ENCODE peak calls at places on chromosomes 11 and 22, in six cellular contexts. O is Panc1, H is GM23338, E is H1, I is SK-N-SH, J is prostate gland. F is an unnamed sample.

GRCh38 chr11:118605116-118605867 is 2.1 kb upstream of the PHLDB1 start:
- DNase-seq in O (no peak), H (peak; percentile 67), E (no peak), I (peak; percentile 78), J (no peak), F (no peak)

GRCh38 chr11:79028214-79028613 is 412.6 kb downstream of the TENM4 start:
- DNase-seq in O (no peak), H (no peak), E (no peak), I (no peak), J (no peak), F (no peak)

GRCh38 chr11:37770145-37770544 is 1172.1 kb upstream of the RAG2 start:
- DNase-seq in O (no peak), H (no peak), E (no peak), I (no peak), J (no peak), F (no peak)

GRCh38 chr11:90556612-90557011 is 333.8 kb upstream of the CHORDC1 start:
- DNase-seq in O (no peak), H (no peak), E (no peak), I (no peak), J (no peak), F (no peak)

GRCh38 chr22:21992593-21993237 is 10.1 kb upstream of the TOP3B start:
- DNase-seq in O (no peak), H (no peak), E (no peak), I (no peak), J (no peak), F (no peak)

GRCh38 chr22:39908737-39909136 is 7.9 kb downstream of the GRAP2 start:
- DNase-seq in O (no peak), H (no peak), E (no peak), I (no peak), J (no peak), F (no peak)

GRCh38 chr22:30869996-30870395 is 98.6 kb downstream of the MORC2 start:
- DNase-seq in O (no peak), H (no peak), E (no peak), I (peak; percentile 19), J (no peak), F (no peak)

GRCh38 chr11:130068986-130069683 is 559 bp upstream of the APLP2 start:
- DNase-seq in O (peak; percentile 43), H (peak; percentile 67), E (no peak), I (no peak), J (peak; percentile 71), F (peak; percentile 76)

GRCh38 chr11:16815047-16815767 is 76.8 kb downstream of the C11orf58 start:
- DNase-seq in O (no peak), H (no peak), E (no peak), I (no peak), J (peak; percentile 68), F (no peak)

GRCh38 chr11:114738954-114739353 is 60.6 kb downstream of the NXPE2 start:
- DNase-seq in O (peak; percentile 27), H (peak; percentile 75), E (peak; percentile 13), I (peak; percentile 44), J (peak; percentile 31), F (no peak)

GRCh38 chr22:39685336-39686177 is 115.0 kb downstream of the CACNA1I start:
- DNase-seq in O (no peak), H (peak; percentile 42), E (no peak), I (no peak), J (no peak), F (no peak)

GRCh38 chr11:125166347-125166841 is 1.8 kb downstream of the PKNOX2 start:
- DNase-seq in O (no peak), H (peak; percentile 60), E (no peak), I (peak; percentile 52), J (no peak), F (no peak)

GRCh38 chr11:132106336-132106982 is 736.0 kb downstream of the NTM start:
- DNase-seq in O (no peak), H (no peak), E (no peak), I (no peak), J (no peak), F (no peak)

GRCh38 chr22:22552630-22553029 is 6.4 kb downstream of the PRAME start:
- DNase-seq in O (no peak), H (peak; percentile 69), E (no peak), I (peak; percentile 80), J (no peak), F (no peak)

GRCh38 chr11:14036495-14036894 is 74.0 kb downstream of the SPON1 start:
- DNase-seq in O (no peak), H (no peak), E (no peak), I (no peak), J (no peak), F (no peak)

GRCh38 chr11:8206251-8207079 is 37.6 kb upstream of the RIC3 start:
- DNase-seq in O (no peak), H (peak; percentile 70), E (no peak), I (peak; percentile 92), J (peak; percentile 16), F (no peak)

GRCh38 chr11:15775051-15775541 is 581.2 kb downstream of the SOX6 start:
- DNase-seq in O (no peak), H (no peak), E (no peak), I (no peak), J (no peak), F (no peak)

GRCh38 chr11:45710561-45710960 is 45.1 kb upstream of the CHST1 start:
- DNase-seq in O (no peak), H (no peak), E (no peak), I (no peak), J (no peak), F (no peak)

GRCh38 chr11:66725646-66726045 is 3.4 kb downstream of the SPTBN2 start:
- DNase-seq in O (no peak), H (peak; percentile 21), E (no peak), I (no peak), J (no peak), F (peak; percentile 27)

GRCh38 chr22:20972014-20972797 is 5.2 kb downstream of the AIFM3 start:
- DNase-seq in O (no peak), H (no peak), E (no peak), I (no peak), J (no peak), F (no peak)

GRCh38 chr11:93547768-93548167 is 4.6 kb upstream of the SMCO4 start:
- DNase-seq in O (no peak), H (no peak), E (no peak), I (no peak), J (no peak), F (no peak)

GRCh38 chr11:122681731-122682130 is 26.2 kb downstream of the UBASH3B start:
- DNase-seq in O (no peak), H (no peak), E (no peak), I (no peak), J (no peak), F (no peak)

GRCh38 chr11:86814775-86815174 is 14.4 kb downstream of the PRSS23 start:
- DNase-seq in O (no peak), H (no peak), E (no peak), I (no peak), J (no peak), F (no peak)

DNA sequence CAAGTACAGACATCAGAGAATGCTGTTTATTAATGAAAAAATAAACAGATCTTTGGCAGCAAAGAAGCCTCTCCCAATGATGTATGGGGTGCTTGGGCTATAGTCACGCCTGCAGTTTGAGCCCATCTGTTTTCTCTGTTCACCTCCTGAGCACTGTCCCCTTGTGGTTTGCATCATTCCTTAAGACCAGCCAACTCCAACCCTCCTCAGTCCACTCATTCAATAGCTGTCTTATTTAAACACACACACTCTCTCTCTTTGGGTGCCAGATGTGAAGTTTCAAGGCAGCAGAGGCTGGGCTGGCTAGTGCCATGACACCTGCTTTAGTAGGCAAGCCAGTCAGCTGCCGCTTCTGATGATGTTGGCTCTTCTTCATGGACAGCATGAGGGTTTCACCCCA is 58.1 kb downstream of the POLD3 start:
- DNase-seq in O (no peak), H (no peak), E (no peak), I (no peak), J (no peak), F (no peak)
- TF ChIP-seq POLR2AphosphoS5 in O (no peak), H (no peak), E (no peak), I (no peak), J (no peak), F (no peak)

GRCh38 chr11:384511-384910 is 9.5 kb upstream of the PKP3 start:
- DNase-seq in O (no peak), H (no peak), E (no peak), I (no peak), J (no peak), F (no peak)
- TF ChIP-seq CTCF in O (no peak), H (no peak), E (no peak), I (no peak), J (no peak), F (no peak)

DNA sequence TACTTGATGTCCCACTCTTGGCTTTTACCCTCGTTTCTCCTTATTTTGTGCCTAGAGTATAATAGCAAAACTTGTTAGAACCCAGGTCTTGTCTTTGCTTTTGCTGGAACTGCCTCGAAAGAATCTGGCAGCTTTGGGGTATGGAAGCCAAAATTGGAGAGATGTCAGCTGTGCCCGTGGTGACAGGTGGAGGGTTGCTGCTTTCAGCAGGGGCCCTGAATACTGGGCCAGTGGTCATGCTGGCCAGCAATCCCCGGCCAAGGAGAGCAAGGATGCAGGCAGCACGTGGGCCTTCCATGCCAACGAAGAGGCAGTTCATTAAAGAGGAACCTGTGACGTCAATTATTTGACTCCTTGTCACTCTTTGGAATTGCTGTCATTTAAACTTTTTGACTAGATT is 181.1 kb downstream of the HIPK3 start:
- DNase-seq in O (no peak), H (no peak), E (no peak), I (no peak), J (no peak), F (no peak)
- TF ChIP-seq POLR2AphosphoS5 in O (no peak), H (no peak), E (no peak), I (no peak), J (no peak), F (no peak)

DNA sequence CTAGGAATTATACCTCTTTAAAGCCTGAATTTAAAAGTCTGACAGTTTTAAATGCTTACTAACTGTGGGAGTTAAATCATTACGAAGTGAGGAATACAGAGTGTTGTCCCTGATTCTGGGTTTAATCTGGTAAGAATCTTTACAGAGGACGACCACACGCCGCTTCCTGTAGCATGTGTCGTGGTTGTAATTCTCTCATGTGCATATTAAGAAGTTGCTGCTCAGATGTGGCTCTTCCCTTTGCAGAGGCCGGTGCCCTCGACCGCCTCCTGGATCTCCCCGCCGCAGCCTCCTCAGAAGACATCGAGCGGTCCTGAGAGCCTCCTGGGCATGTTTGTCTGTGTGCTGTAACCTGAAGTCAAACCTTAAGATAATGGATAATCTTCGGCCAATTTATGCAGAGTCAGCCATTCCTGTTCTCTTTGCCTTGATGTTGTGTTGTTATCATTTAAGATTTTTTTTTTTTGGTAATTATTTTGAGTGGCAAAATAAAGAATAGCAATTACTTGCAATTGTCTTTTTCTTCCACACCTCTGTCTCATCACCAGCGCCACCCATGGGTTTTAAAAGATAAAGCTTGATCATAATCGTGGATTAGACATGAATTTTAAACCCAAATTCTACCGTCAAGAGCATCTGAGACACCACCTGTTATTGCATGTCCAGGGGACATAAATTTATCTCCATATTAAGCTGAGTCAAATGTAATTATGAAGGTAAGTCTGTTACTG is 6.5 kb downstream of the GAL start:
- DNase-seq in O (no peak), H (no peak), E (no peak), I (no peak), J (no peak), F (no peak)
- TF ChIP-seq CTCF in O (no peak), H (peak; percentile 35), E (no peak), I (peak; percentile 32), J (no peak), F (no peak)

GRCh38 chr11:17828311-17828751 is 93.8 kb downstream of the KCNC1 start:
- DNase-seq in O (no peak), H (no peak), E (no peak), I (no peak), J (no peak), F (no peak)
- TF ChIP-seq POLR2AphosphoS5 in O (no peak), H (no peak), E (no peak), I (no peak), J (no peak), F (no peak)

GRCh38 chr11:133157180-133157579 is 375.1 kb downstream of the OPCML start:
- DNase-seq in O (no peak), H (peak; percentile 80), E (no peak), I (peak; percentile 34), J (no peak), F (no peak)
- TF ChIP-seq CTCF in O (peak; percentile 19), H (peak; percentile 79), E (peak; percentile 77), I (no peak), J (no peak), F (no peak)